ENCODE peak calls at places on chromosome 6, in nine cellular contexts. N is non-pigmented ciliary epithelial cell; E is mucosa of descending colon; L is Kasumi-1; J is stomach; K is SJSA1; M is Calu3; Z is CD8-positive, alpha-beta T cell; P is stimulated activated CD4-positive, alpha-beta T cell treated with anti-CD3 and anti-CD28 coated beads, Interleukin-15, amount 100 ng/mL, for 1 hour. R is an unnamed sample.

GRCh38 chr6:168926306-168926705 is 327.3 kb downstream of the THBS2 start:
- DNase-seq in K (no peak), M (no peak), P (no peak), J (no peak), N (no peak), E (no peak), L (no peak), Z (no peak), R (no peak)

GRCh38 chr6:120352491-120352890 is 981.8 kb downstream of the TBC1D32 start:
- DNase-seq in E (no peak), P (no peak), J (no peak), K (no peak), M (no peak), N (no peak), L (no peak), Z (no peak), R (no peak)

GRCh38 chr6:84007871-84008270 is 25.7 kb upstream of the MRAP2 start:
- DNase-seq in E (no peak), Z (no peak), N (no peak), K (no peak), J (no peak), L (peak), P (no peak), M (no peak), R (no peak)

GRCh38 chr6:75210885-75211739 is 5.3 kb upstream of the COL12A1 start:
- DNase-seq in P (no peak), M (peak), J (peak), N (no peak), L (peak), E (no peak), K (peak), Z (no peak), R (no peak)

GRCh38 chr6:161204866-161205557 is 68.8 kb downstream of the AGPAT4 start:
- DNase-seq in N (no peak), K (no peak), E (no peak), P (no peak), M (no peak), J (no peak), L (no peak), Z (no peak), R (no peak)

GRCh38 chr6:77883849-77884248 is 231.0 kb downstream of the MEI4 start:
- DNase-seq in L (no peak), M (no peak), K (no peak), P (no peak), Z (no peak), J (no peak), E (no peak), N (no peak), R (no peak)

GRCh38 chr6:51842487-51843469 is 244.6 kb downstream of the PKHD1 start:
- DNase-seq in J (no peak), K (no peak), N (no peak), E (no peak), P (no peak), L (no peak), M (no peak), Z (no peak), R (no peak)

GRCh38 chr6:113015249-113015648 is 668.1 kb downstream of the RFPL4B start:
- DNase-seq in N (peak), M (no peak), L (no peak), P (no peak), J (no peak), K (no peak), E (no peak), Z (no peak), R (no peak)

GRCh38 chr6:102832021-102832420 is 1438.5 kb downstream of the GRIK2 start:
- DNase-seq in N (no peak), L (no peak), P (no peak), M (no peak), J (no peak), Z (no peak), K (no peak), E (no peak), R (no peak)

R was measured in activated T-cell treated with anti-CD3 and anti-CD28 coated beads, Interleukin-2, amount 50 U/mL, for 1 hour.